ENCODE peak calls at places on chromosomes 2 and 18, in eight cellular contexts. O is neural progenitor cell, A is transverse colon, R is IMR-90, Q is uterus, P is neuronal stem cell, C is A549, J is cardiac muscle cell. S is an unnamed sample. For H3K4me1, the result is how much of the 10 kb centered on the place peaks cover.

GRCh38 chr2:11955314-11955713 is 208.9 kb downstream of the LPIN1 start:
- DNase-seq in O (no peak), A (no peak), R (peak), Q (no peak), P (no peak), C (no peak), J (no peak), S (no peak)

GRCh38 chr2:105754011-105754410 is 9.3 kb downstream of the NCK2 start:
- DNase-seq in O (no peak), A (no peak), R (no peak), Q (no peak), P (no peak), C (no peak), J (no peak), S (no peak)

GRCh38 chr2:63023444-63023843 is 27.2 kb upstream of the OTX1 start:
- DNase-seq in O (peak), A (no peak), R (peak), Q (no peak), P (no peak), C (peak), J (peak), S (no peak)

GRCh38 chr2:226703501-226703900 is 96.1 kb downstream of the IRS1 start:
- DNase-seq in O (no peak), A (no peak), R (no peak), Q (no peak), P (no peak), C (no peak), J (no peak), S (no peak)

GRCh38 chr2:216885117-216885553 is 25.3 kb upstream of the TNP1 start:
- DNase-seq in O (no peak), A (no peak), R (no peak), Q (no peak), P (no peak), C (no peak), J (no peak), S (no peak)

GRCh38 chr18:49814147-49814499 is 790 bp upstream of the ACAA2 start:
- DNase-seq in O (peak), A (peak), R (peak), Q (peak), P (peak), C (peak), J (peak), S (peak)

GRCh38 chr2:117618607-117619006 is 195.9 kb upstream of the DDX18 start:
- DNase-seq in O (no peak), A (no peak), R (no peak), Q (no peak), P (no peak), C (no peak), J (no peak), S (no peak)

GRCh38 chr2:135055182-135055786 is 3.2 kb downstream of the RAB3GAP1 start:
- DNase-seq in O (no peak), A (no peak), R (peak), Q (no peak), P (no peak), C (no peak), J (peak), S (no peak)

GRCh38 chr18:6414118-6414722 is 491 bp downstream of the L3MBTL4 start:
- DNase-seq in O (peak), A (peak), R (no peak), Q (peak), P (no peak), C (no peak), J (peak), S (peak)

GRCh38 chr2:176565641-176566323 is 296.5 kb downstream of the MTX2 start:
- DNase-seq in O (no peak), A (no peak), R (peak), Q (peak), P (no peak), C (no peak), J (no peak), S (no peak)
- H3K4me1 ChIP-seq in O (under half), A (under half), R (under half), Q (under half), P (under half), C (under half), J (under half), S (under half)

GRCh38 chr2:71465961-71466300 is 12.6 kb downstream of the DYSF start:
- DNase-seq in O (no peak), A (no peak), R (no peak), Q (no peak), P (no peak), C (no peak), J (no peak), S (no peak)

GRCh38 chr2:71467180-71467815 is 13.9 kb downstream of the DYSF start:
- DNase-seq in O (no peak), A (no peak), R (no peak), Q (no peak), P (no peak), C (no peak), J (no peak), S (no peak)

GRCh38 chr2:71466301-71467179 is 13.2 kb downstream of the DYSF start:
- DNase-seq in O (peak), A (no peak), R (no peak), Q (no peak), P (peak), C (peak), J (peak), S (peak)

GRCh38 chr2:71469403-71470398 is 16.3 kb downstream of the DYSF start:
- DNase-seq in O (no peak), A (no peak), R (no peak), Q (no peak), P (no peak), C (no peak), J (no peak), S (no peak)

DNA sequence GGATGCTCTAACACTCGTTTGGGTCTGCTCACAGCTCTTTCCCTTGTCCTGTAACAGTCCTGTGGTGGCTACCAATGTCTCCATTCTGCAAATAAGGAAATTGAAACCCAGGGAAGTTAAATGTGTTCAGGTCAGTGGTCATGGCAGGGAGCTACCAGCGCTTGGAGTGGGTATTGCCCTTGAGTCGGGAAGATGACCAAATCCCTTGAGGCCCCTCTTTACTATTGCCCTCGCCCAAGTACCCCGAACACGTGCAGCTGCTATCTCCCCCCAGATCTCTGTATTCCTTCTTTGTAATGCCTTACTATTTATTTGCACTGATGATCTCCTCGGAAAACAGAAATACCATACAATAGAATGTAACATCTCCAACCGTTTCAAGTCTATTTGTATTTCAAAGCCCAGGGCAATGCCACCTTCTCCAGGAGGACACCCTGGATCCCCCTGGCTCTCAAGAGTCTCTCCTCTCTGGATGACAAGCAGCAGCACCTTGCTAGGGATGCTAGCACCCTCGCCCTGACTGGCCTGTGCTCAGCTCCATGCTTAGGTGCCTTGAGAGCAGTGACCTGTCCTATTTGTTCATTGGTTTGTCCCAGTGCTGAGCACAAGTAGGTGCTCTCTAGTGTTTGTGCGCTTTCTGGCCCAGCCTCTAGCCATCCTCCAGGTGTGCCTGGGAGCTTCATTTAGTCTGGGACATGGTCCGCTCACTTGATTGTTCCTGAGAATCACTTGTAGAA is 15.1 kb downstream of the DYSF start:
- DNase-seq in O (no peak), A (no peak), R (no peak), Q (no peak), P (no peak), C (no peak), J (no peak), S (no peak)
- H3K27ac ChIP-seq in O (no peak), A (no peak), R (no peak), Q (no peak), P (no peak), C (no peak), J (no peak), S (peak)

GRCh38 chr2:234257859-234258561 is 207.5 kb downstream of the SPP2 start:
- DNase-seq in O (peak), A (peak), R (peak), Q (no peak), P (peak), C (peak), J (peak), S (peak)

GRCh38 chr2:234259440-234259839 is 208.9 kb downstream of the SPP2 start:
- DNase-seq in O (no peak), A (no peak), R (no peak), Q (no peak), P (no peak), C (no peak), J (no peak), S (no peak)

GRCh38 chr2:234254783-234255521 is 204.4 kb downstream of the SPP2 start:
- DNase-seq in O (no peak), A (no peak), R (no peak), Q (no peak), P (no peak), C (no peak), J (no peak), S (no peak)

GRCh38 chr2:234258562-234259141 is 208.2 kb downstream of the SPP2 start:
- DNase-seq in O (no peak), A (no peak), R (peak), Q (no peak), P (no peak), C (peak), J (no peak), S (no peak)

GRCh38 chr2:234256516-234256915 is 206.0 kb downstream of the SPP2 start:
- DNase-seq in O (no peak), A (no peak), R (no peak), Q (no peak), P (no peak), C (no peak), J (no peak), S (no peak)
- H3K4me1 ChIP-seq in O (under half), A (under half), R (under half), Q (under half), P (under half), C (half or more), J (under half), S (under half)

GRCh38 chr18:34223164-34223892 is 1.4 kb downstream of the NOL4 start:
- DNase-seq in O (peak), A (no peak), R (no peak), Q (no peak), P (no peak), C (no peak), J (no peak), S (peak)
- H3K27ac ChIP-seq in O (no peak), A (no peak), R (no peak), Q (no peak), P (no peak), C (no peak), J (no peak), S (no peak)

DNA sequence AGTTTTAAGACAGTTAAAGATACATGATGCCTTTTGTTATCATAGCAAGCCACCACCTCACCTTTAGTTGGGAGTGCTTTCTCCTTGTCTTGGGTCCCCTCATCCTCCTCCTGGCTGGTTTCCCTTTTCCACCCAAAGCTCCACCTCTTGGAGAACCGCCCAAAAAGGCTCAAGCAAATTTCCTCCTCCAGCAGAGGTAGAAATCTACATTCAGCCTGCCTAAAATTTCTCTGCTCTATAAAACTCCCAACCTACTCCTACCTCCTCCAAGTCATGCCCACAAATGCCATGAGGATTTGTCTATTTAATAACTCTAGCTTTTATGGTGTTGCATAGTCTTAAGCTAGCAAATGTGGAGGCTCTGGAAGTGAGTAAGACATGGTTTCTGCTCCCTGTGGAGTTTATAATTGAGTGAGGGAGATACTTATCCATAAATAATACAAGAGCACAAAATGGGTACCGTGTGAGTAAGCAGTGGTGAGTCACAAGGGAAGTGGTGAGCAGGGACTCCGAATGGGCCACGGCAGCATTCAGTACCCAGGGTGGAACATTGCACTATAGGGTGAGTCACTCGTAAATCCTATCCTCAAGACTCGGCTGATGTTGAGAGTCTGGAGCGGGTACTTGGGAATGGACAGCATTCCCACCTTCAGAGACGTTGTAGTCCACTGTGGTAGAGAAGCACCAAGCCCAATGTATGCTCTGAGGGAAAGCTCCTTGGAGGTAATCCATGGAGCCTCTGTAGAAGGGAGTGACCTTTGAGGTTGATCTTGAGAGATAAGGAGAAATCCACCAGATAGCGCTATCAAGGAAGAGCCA is 146.3 kb downstream of the RTN4 start:
- DNase-seq in O (no peak), A (peak), R (peak), Q (no peak), P (no peak), C (peak), J (peak), S (no peak)
- H3K4me1 ChIP-seq in O (under half), A (under half), R (under half), Q (under half), P (under half), C (under half), J (under half), S (under half)

GRCh38 chr2:144939590-144939989 is 419.7 kb upstream of the ZEB2 start:
- DNase-seq in O (no peak), A (no peak), R (no peak), Q (no peak), P (no peak), C (no peak), J (no peak), S (no peak)
- H3K27ac ChIP-seq in O (no peak), A (no peak), R (no peak), Q (no peak), P (no peak), C (peak), J (no peak), S (no peak)

GRCh38 chr2:8217366-8218125 is 464.3 kb upstream of the ID2 start:
- DNase-seq in O (peak), A (no peak), R (no peak), Q (no peak), P (peak), C (no peak), J (no peak), S (no peak)
- H3K4me1 ChIP-seq in O (under half), A (under half), R (under half), Q (under half), P (under half), C (under half), J (under half), S (under half)

DNA sequence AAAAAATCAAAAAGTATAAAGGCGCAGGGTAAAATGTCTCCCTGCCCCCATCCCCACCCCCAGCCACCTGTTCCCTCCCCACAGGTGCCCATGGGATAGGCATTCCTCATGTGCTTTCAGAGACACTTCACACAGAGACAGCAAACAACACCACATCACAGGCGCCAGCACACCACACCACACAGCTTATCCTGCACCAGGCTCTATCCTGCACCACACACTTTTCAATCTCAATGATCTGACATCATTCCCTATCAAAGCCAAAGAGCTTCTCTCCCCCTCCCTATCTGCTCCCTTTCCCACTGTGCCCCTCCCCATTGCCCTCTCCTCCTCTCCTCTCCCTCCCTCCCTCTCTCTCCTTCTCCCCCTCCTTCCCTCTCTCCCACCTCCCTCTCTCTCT is 15.5 kb downstream of the FAM178B start:
- DNase-seq in O (no peak), A (no peak), R (no peak), Q (no peak), P (no peak), C (no peak), J (no peak), S (no peak)
- H3K27ac ChIP-seq in O (no peak), A (no peak), R (no peak), Q (no peak), P (no peak), C (no peak), J (no peak), S (no peak)

GRCh38 chr2:8312221-8312620 is 369.6 kb upstream of the ID2 start:
- DNase-seq in O (peak), A (no peak), R (no peak), Q (no peak), P (no peak), C (no peak), J (no peak), S (no peak)

GRCh38 chr2:8310557-8311455 is 371.1 kb upstream of the ID2 start:
- DNase-seq in O (no peak), A (no peak), R (no peak), Q (no peak), P (no peak), C (no peak), J (no peak), S (no peak)

GRCh38 chr2:8314063-8314462 is 367.8 kb upstream of the ID2 start:
- DNase-seq in O (no peak), A (no peak), R (no peak), Q (no peak), P (no peak), C (no peak), J (no peak), S (no peak)

GRCh38 chr2:8315766-8316165 is 366.1 kb upstream of the ID2 start:
- DNase-seq in O (peak), A (no peak), R (peak), Q (no peak), P (no peak), C (no peak), J (no peak), S (peak)

DNA sequence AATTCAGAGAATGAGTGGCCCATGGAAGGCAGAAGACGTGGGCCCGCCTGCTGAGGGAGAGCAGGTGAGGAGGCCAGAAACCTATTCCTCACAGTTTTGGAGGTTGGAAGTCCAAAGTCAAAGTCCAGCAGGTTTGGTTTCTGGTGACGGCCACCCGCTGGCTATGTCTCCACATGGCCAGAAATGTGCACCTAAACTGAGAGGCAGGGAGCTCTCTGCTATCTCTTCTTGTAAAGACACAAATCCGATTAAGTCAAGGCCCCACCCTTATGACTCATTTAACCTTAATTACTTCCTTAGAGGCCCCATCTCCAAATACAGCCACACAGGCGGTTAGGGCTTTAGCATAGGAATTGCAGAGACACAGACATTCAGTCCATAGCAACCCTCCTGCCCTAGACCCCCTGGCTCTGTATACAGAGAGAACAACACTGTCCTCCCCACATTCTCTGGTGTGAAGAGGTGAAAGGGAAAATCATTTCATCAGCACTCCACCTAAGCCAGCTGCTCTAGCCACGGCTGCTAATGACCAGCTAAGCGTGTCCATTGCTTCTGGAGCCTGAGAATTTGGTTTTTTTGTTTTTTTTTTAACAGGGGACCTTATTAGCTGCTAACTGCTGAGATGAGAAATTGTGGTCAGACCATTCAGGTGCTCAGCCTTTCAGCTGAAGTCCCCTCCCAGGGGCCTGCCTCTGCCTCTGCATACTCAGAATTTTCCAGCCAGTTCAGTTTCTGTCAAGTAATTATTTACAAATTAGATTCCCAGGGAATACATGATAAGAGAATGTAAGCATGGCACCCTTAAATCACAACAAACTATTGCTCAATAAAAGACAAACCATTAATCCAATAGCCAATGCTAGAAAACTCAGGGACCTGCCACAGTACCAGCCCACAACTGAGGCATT is 368.7 kb upstream of the ID2 start:
- DNase-seq in O (peak), A (peak), R (peak), Q (no peak), P (peak), C (no peak), J (no peak), S (no peak)
- H3K4me1 ChIP-seq in O (under half), A (under half), R (under half), Q (under half), P (under half), C (under half), J (under half), S (under half)

GRCh38 chr18:23225518-23225917 is 90.2 kb downstream of the CABLES1 start:
- DNase-seq in O (no peak), A (no peak), R (peak), Q (peak), P (no peak), C (no peak), J (peak), S (no peak)

GRCh38 chr18:23217781-23218180 is 82.5 kb downstream of the CABLES1 start:
- DNase-seq in O (no peak), A (no peak), R (no peak), Q (no peak), P (no peak), C (no peak), J (no peak), S (no peak)

GRCh38 chr18:23215294-23215693 is 80.0 kb downstream of the CABLES1 start:
- DNase-seq in O (no peak), A (no peak), R (no peak), Q (no peak), P (no peak), C (no peak), J (no peak), S (no peak)

GRCh38 chr18:23223641-23224040 is 88.4 kb downstream of the CABLES1 start:
- DNase-seq in O (no peak), A (no peak), R (no peak), Q (no peak), P (no peak), C (no peak), J (no peak), S (no peak)

DNA sequence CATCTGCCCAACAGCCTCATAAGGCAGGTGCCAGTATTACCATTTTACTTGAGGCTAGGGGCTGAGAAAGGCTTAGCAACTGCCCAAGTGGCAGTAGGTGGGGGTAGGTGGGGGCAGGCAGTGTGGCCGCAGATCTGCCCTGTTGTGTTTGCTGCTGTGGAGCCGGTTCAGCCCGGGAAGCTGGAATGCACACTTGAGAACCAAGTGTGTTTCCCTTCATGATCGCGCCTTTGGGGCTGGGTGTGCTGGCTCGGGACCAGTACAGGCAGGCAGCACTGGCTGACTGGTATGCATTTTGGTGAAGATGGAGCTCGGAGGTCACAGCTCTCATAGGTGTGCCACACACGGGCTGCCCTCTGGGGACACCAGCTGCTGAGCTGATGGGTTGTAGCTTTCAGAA is 85.1 kb downstream of the CABLES1 start:
- DNase-seq in O (no peak), A (no peak), R (no peak), Q (no peak), P (no peak), C (no peak), J (no peak), S (no peak)
- H3K27ac ChIP-seq in O (no peak), A (no peak), R (no peak), Q (no peak), P (no peak), C (no peak), J (no peak), S (no peak)

S was measured in right cardiac atrium.